ENCODE peak calls at places on chromosomes 5 and 9, in five cellular contexts. B is prostate gland, P is cardiac muscle cell, I is astrocyte, U is tibial nerve. W is an unnamed sample. For H3K36me3, the result is how much of the 10 kb centered on the place peaks cover.

GRCh38 chr5:5414999-5415398 is 7.5 kb upstream of the ICE1 start:
- DNase-seq in P (no peak), B (no peak), I (no peak), U (no peak), W (no peak)

GRCh38 chr9:33924978-33925797 is 108.2 kb downstream of the UBE2R2 start:
- DNase-seq in I (no peak), P (peak), B (peak), U (peak), W (peak)

GRCh38 chr5:119347574-119347973 is 8.2 kb upstream of the TNFAIP8 start:
- DNase-seq in B (no peak), I (no peak), U (no peak), P (no peak), W (no peak)

GRCh38 chr9:107707915-107708441 is 218.4 kb upstream of the KLF4 start:
- DNase-seq in P (peak), B (no peak), I (peak), U (no peak), W (no peak)

GRCh38 chr9:134057311-134057665 is 10.5 kb downstream of the BRD3 start:
- DNase-seq in B (no peak), U (no peak), P (no peak), I (no peak), W (no peak)

GRCh38 chr5:144273232-144274027 is 102.8 kb downstream of the KCTD16 start:
- DNase-seq in I (no peak), B (no peak), P (no peak), U (no peak), W (no peak)

GRCh38 chr5:115602585-115603125 is 376 bp upstream of the TICAM2 start:
- DNase-seq in I (peak), B (no peak), U (no peak), P (no peak), W (no peak)

GRCh38 chr9:35604578-35605335 is at the start of gene TESK1:
- DNase-seq in B (peak), U (peak), I (peak), P (peak), W (peak)

GRCh38 chr5:97044057-97044456 is 98.4 kb downstream of the LIX1 start:
- DNase-seq in B (no peak), P (peak), I (no peak), U (no peak), W (peak)

GRCh38 chr9:101399641-101399965 is 952 bp downstream of the ZNF189 start:
- DNase-seq in B (no peak), I (no peak), P (no peak), U (no peak), W (no peak)

GRCh38 chr9:101397746-101398334 is 578 bp downstream of the MRPL50 start:
- DNase-seq in U (no peak), P (no peak), I (no peak), B (peak), W (no peak)

GRCh38 chr9:101398930-101399640 is 434 bp downstream of the ZNF189 start:
- DNase-seq in B (peak), P (no peak), I (no peak), U (peak), W (peak)

GRCh38 chr9:101398335-101398929 is at the start of the genes MRPL50 and ZNF189:
- DNase-seq in P (peak), I (peak), U (peak), B (peak), W (peak)

GRCh38 chr9:101400120-101400519 is 1.5 kb downstream of the ZNF189 start:
- DNase-seq in I (no peak), U (no peak), B (no peak), P (peak), W (no peak)
- H3K36me3 ChIP-seq in I (under half), U (under half), B (under half), P (under half), W (half or more)

DNA sequence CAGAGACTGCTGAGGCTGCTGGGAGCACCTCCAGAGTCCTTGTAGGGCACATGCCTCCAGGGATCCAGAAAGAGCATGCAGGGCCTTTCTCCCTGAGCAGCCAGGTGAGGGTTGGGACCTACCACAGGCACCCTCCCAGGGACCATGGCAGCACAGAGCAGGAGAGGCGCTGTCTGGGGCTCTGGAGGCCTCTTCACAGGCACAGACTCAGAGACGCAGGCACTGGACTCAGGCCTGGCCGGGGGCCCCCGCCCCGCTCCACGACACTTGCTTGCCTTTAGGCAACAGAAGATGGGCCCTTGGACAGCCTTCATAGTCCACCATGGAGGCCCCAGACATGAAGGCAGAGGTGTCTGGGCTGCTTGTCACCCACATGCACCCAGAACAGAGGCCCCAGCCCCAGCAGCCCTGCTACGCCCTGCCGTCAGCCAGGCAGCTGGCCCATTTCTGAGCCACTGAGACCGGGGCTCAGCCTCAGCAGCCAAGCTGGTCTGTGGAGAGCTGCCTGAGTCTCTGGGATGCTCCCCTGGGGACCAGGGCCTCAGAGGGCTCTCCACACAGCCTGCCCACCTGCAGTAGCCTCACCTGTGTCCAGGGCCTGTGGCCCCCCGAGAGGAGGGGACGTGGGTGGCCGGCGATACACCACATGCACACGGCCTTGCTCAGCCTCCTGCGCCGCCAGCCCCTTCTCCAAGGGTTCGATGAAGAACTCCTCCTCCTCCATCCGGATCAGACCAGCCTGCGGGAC is 72.8 kb downstream of the ADAMTS2 start:
- DNase-seq in B (no peak), U (no peak), I (no peak), P (no peak), W (no peak)
- H3K36me3 ChIP-seq in B (under half), U (under half), I (under half), P (under half), W (half or more)

GRCh38 chr5:68232272-68232671 is 16.7 kb downstream of the PIK3R1 start:
- DNase-seq in U (no peak), I (no peak), P (no peak), B (no peak), W (no peak)
- H3K36me3 ChIP-seq in U (under half), I (under half), P (under half), B (under half), W (under half)

DNA sequence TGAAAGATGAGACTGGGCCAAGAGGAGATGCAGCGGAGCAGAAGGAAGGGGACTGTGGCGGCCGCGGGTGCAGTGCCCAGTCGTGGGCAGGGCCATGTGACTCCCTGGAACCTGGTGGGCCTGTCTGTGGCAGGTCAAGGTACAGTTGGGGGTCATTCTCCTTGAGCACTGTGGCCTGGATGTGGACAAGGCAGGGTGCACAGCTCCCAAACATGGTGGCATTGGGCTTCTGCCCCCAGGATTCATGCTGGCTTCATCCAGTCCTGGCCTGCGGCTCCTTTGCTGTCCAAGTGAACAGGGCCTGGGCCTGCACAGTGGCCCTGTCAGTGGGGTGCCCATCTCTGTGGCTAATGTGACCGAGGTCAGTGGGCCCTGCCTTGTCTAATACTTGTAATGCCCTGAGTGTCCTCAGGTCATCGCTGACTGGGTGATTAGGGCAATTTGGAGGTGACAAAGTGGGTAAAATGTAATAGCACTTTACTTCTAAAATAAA is 39.9 kb downstream of the CEP72 start:
- DNase-seq in U (no peak), I (no peak), B (no peak), P (no peak), W (no peak)
- H3K36me3 ChIP-seq in U (under half), I (under half), B (under half), P (under half), W (under half)

GRCh38 chr5:73137575-73138530 is 17.5 kb downstream of the TMEM171 start:
- DNase-seq in P (no peak), B (no peak), U (no peak), I (no peak), W (no peak)

GRCh38 chr5:73136277-73136606 is 15.9 kb downstream of the TMEM171 start:
- DNase-seq in B (no peak), I (no peak), P (peak), U (no peak), W (no peak)

GRCh38 chr5:73135429-73136276 is 15.3 kb downstream of the TMEM171 start:
- DNase-seq in U (peak), B (no peak), P (peak), I (no peak), W (peak)

GRCh38 chr5:73132759-73133158 is 12.4 kb downstream of the TMEM171 start:
- DNase-seq in P (no peak), U (no peak), I (no peak), B (no peak), W (no peak)

GRCh38 chr5:73135021-73135420 is 14.6 kb downstream of the TMEM171 start:
- DNase-seq in U (no peak), P (no peak), I (no peak), B (no peak), W (no peak)
- H3K36me3 ChIP-seq in U (under half), P (under half), I (under half), B (under half), W (under half)

GRCh38 chr9:125239631-125240597 is 1.2 kb downstream of the HSPA5 start:
- DNase-seq in B (no peak), U (no peak), I (no peak), P (no peak), W (no peak)

GRCh38 chr9:125233678-125234077 is 7.5 kb downstream of the HSPA5 start:
- DNase-seq in B (no peak), P (peak), I (peak), U (no peak), W (peak)

GRCh38 chr9:125238127-125238914 is 2.8 kb downstream of the HSPA5 start:
- DNase-seq in B (no peak), I (no peak), U (no peak), P (no peak), W (no peak)

GRCh38 chr9:125238915-125239446 is 2.2 kb downstream of the HSPA5 start:
- DNase-seq in U (no peak), P (no peak), I (no peak), B (no peak), W (no peak)

GRCh38 chr9:125235805-125236534 is 5.2 kb downstream of the HSPA5 start:
- DNase-seq in B (no peak), U (no peak), P (no peak), I (no peak), W (no peak)
- H3K36me3 ChIP-seq in B (under half), U (under half), P (under half), I (half or more), W (half or more)

GRCh38 chr5:151106073-151106472 is 25.2 kb upstream of the TNIP1 start:
- DNase-seq in B (no peak), U (no peak), P (no peak), I (no peak), W (no peak)
- H3K36me3 ChIP-seq in B (under half), U (under half), P (half or more), I (half or more), W (half or more)

GRCh38 chr9:130872912-130873503 is 23.6 kb downstream of the QRFP start:
- DNase-seq in B (peak), P (no peak), U (no peak), I (no peak), W (peak)

GRCh38 chr9:130872058-130872453 is 24.6 kb downstream of the QRFP start:
- DNase-seq in U (no peak), B (no peak), I (no peak), P (no peak), W (no peak)

GRCh38 chr9:130872511-130872910 is 24.1 kb downstream of the QRFP start:
- DNase-seq in U (no peak), P (no peak), I (no peak), B (no peak), W (no peak)

GRCh38 chr9:130874783-130875182 is 21.8 kb downstream of the QRFP start:
- DNase-seq in I (no peak), B (no peak), U (no peak), P (no peak), W (no peak)

DNA sequence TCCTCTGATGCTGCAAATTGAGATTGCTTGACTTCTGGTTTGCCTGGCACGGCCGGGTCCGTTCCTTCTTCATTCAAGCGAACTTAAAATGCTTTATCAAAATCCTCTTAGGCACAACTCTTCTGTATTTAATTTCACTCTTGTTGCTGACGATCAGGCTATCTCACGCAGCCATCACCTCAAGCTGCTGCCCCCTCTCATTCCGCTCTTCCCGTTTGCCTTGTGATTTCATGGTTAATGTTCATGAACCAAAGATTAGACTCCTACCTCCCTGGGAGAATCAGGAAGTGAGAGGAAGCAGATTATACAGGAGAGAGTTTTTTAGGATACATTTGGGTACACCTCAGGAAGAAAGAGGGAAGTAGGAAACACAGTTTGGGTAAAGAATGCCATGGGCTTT is 22.6 kb downstream of the QRFP start:
- DNase-seq in I (no peak), B (no peak), U (no peak), P (no peak), W (no peak)
- H3K36me3 ChIP-seq in I (half or more), B (under half), U (under half), P (half or more), W (half or more)